ENCODE peak calls at places on chromosomes 3 and 15, in seven cellular contexts. U, S, V, X, L, A and J are unnamed samples. For H3K27me3, the result is how much of the 10 kb centered on the place peaks cover.

GRCh38 chr3:125110016-125110875 is 54.4 kb upstream of the HEG1 start:
- DNase-seq in L (no peak), X (peak), A (no peak), V (no peak), U (no peak), S (peak), J (no peak)

GRCh38 chr15:62795171-62795570 is 247.4 kb upstream of the TPM1 start:
- DNase-seq in L (no peak), A (no peak), S (no peak), V (no peak), X (no peak), U (no peak), J (no peak)

GRCh38 chr3:168847293-168847883 is 751.7 kb upstream of the GOLIM4 start:
- DNase-seq in A (no peak), L (no peak), V (no peak), U (no peak), S (peak), X (no peak), J (peak)

GRCh38 chr15:43749690-43750345 is 3.6 kb downstream of the PDIA3 start:
- DNase-seq in U (no peak), L (no peak), V (no peak), S (no peak), X (no peak), A (peak), J (no peak)

GRCh38 chr3:142027713-142028112 is 121.6 kb downstream of the TFDP2 start:
- DNase-seq in A (peak), V (no peak), U (no peak), L (no peak), X (no peak), S (no peak), J (peak)

GRCh38 chr15:78808550-78808949 is 2.7 kb downstream of the ADAMTS7 start:
- DNase-seq in L (no peak), A (no peak), U (no peak), X (no peak), V (no peak), S (peak), J (peak)

GRCh38 chr3:59751606-59752005 is 701.8 kb upstream of the CFAP20DC start:
- DNase-seq in A (no peak), X (no peak), V (no peak), U (no peak), L (no peak), S (no peak), J (no peak)

GRCh38 chr3:23875326-23875725 is 41.5 kb downstream of the NKIRAS1 start:
- DNase-seq in S (no peak), U (no peak), A (no peak), V (no peak), X (no peak), L (no peak), J (no peak)

GRCh38 chr15:89912674-89913396 is at the start of gene ARPIN:
- DNase-seq in V (peak), U (peak), S (peak), L (peak), X (peak), A (peak), J (peak)

GRCh38 chr3:45332901-45333407 is 55.4 kb upstream of the LARS2 start:
- DNase-seq in S (no peak), A (no peak), X (no peak), V (no peak), L (no peak), U (no peak), J (no peak)

GRCh38 chr3:38564631-38565338 is 68.6 kb downstream of the EXOG start:
- DNase-seq in S (no peak), A (no peak), X (no peak), V (no peak), L (peak), U (no peak), J (no peak)

GRCh38 chr3:152196782-152197181 is 71.9 kb upstream of the MBNL1 start:
- DNase-seq in X (no peak), U (no peak), V (no peak), L (no peak), S (no peak), A (no peak), J (no peak)

DNA sequence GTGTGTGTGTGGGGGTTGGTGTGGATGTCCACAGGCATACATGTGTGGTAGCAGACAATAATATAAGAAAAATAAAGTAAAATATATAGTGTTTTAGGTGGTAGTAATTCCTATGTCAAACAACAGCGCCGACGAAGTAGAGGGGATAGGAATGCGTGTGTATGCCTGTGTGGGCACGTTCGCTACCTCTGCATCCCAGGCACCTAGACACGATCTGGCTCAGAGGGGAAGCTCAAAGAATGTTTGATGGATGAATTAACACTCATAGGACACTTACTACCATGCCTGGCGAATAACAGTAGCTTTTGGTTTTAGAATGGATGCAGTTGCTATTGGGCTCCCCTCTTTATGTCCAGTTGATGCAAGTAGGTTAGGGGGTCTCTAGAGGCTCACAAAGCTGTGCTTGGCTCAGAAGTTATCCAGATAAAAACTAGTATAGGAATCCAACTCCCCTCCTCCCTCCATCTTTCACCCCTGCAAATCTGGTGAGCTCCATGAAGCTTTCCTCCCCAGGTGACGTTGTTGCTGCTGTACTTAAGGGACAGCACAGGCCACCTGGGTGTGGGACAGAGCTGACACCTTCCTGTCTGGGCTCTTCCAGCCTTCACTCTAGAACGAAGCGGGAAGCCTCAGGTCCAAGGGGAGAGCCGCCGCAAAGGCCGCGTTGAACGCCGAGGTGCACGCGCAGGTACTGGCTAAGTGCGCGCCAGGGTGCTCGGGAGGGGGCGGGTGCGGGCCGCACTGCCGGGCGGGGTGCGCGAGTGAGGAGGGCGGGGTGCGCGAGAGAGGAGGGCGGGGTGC is 192.6 kb upstream of the LYSMD4 start:
- DNase-seq in S (no peak), A (peak), U (peak), V (no peak), L (peak), X (peak), J (peak)
- H3K4me3 ChIP-seq in S (peak), A (peak), U (peak), V (peak), L (peak), X (peak), J (peak)

GRCh38 chr3:170908235-170909116 is at the start of gene EIF5A2:
- DNase-seq in X (peak), U (peak), V (peak), A (peak), S (peak), L (peak), J (peak)
- TF ChIP-seq POLR2A in X (peak), U (peak), V (peak), A (no peak), S (peak), L (no peak), J (no peak)

DNA sequence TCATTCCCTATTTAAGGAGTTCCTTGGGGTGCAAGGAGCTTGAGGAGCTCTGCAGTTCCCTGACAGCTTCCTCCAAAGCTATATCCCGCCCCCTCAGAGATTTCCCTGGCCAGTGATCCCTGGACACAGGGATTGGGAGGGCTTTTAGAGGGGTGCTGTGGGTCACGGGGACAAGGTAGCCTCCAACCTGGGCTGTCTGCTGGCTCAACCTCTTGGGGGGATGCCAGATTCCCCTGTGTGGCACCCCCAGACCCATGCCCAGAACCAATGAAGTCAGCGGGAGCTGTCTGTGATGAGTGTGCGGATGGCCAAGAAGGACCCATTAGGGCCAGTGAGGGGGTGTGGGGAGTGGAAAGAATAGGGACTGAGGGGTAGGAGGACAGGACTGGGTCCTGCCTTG is 21.0 kb upstream of the ATP2B2 start:
- DNase-seq in X (peak), L (no peak), S (no peak), V (no peak), U (no peak), A (no peak), J (no peak)
- H3K27me3 ChIP-seq in X (under half), L (under half), S (under half), V (under half), U (under half), A (under half), J (under half)

DNA sequence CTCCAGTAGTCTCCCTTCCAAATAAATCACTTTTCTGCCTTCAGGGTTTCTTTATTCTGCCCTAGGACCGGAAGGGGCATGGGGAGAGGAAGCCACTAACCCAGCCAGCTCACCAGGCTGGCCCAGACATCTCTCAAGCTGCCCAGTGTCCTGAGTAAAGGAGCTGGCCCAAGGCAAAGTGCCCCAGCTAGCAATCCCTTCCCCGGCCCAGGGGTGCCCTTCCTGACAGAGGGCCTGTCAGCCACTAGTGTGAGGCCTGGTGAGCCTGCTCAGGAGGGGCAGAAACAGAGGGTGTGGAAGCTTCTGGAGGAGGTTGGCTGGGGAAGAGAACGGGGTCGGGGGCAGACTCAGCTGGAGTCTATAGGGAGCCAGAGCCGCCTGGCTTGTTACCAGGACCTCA is 22.2 kb downstream of the SHF start:
- DNase-seq in V (no peak), A (no peak), L (no peak), S (no peak), U (no peak), X (no peak), J (no peak)
- H3K4me3 ChIP-seq in V (no peak), A (no peak), L (no peak), S (no peak), U (no peak), X (no peak), J (no peak)

GRCh38 chr3:155869664-155870063 is 786 bp upstream of the GMPS start:
- DNase-seq in X (no peak), L (no peak), V (no peak), U (no peak), S (no peak), A (no peak), J (no peak)

GRCh38 chr3:155870945-155871745 is 695 bp downstream of the GMPS start:
- DNase-seq in A (peak), V (peak), S (no peak), X (peak), L (peak), U (peak), J (peak)

GRCh38 chr3:155871746-155872158 is 1.3 kb downstream of the GMPS start:
- DNase-seq in L (no peak), A (no peak), X (no peak), S (peak), U (no peak), V (no peak), J (no peak)

GRCh38 chr3:155872904-155873646 is 2.6 kb downstream of the GMPS start:
- DNase-seq in U (no peak), L (no peak), S (no peak), X (no peak), V (no peak), A (no peak), J (no peak)

GRCh38 chr3:155870133-155870944 is at the start of gene GMPS:
- DNase-seq in U (peak), V (peak), L (peak), S (peak), A (peak), X (peak), J (peak)
- TF ChIP-seq POLR2A in U (peak), V (peak), L (peak), S (peak), A (no peak), X (peak), J (no peak)

GRCh38 chr3:137768361-137769320 is 4.5 kb downstream of the SOX14 start:
- DNase-seq in X (peak), A (no peak), L (no peak), S (no peak), V (no peak), U (no peak), J (no peak)
- H3K27me3 ChIP-seq in X (half or more), A (under half), L (half or more), S (half or more), V (half or more), U (half or more), J (under half)

GRCh38 chr15:41494922-41495735 is 1.5 kb downstream of the ITPKA start:
- DNase-seq in X (peak), S (no peak), V (no peak), A (no peak), L (no peak), U (no peak), J (peak)

GRCh38 chr15:41493205-41493901 is at the start of gene ITPKA:
- DNase-seq in V (peak), X (peak), S (peak), L (peak), A (peak), U (peak), J (peak)

GRCh38 chr15:41494190-41494921 is 682 bp downstream of the ITPKA start:
- DNase-seq in L (peak), U (no peak), X (peak), A (no peak), S (no peak), V (no peak), J (peak)

GRCh38 chr15:41493902-41494189 is 172 bp downstream of the ITPKA start:
- DNase-seq in V (no peak), X (no peak), A (no peak), U (no peak), L (no peak), S (no peak), J (no peak)

DNA sequence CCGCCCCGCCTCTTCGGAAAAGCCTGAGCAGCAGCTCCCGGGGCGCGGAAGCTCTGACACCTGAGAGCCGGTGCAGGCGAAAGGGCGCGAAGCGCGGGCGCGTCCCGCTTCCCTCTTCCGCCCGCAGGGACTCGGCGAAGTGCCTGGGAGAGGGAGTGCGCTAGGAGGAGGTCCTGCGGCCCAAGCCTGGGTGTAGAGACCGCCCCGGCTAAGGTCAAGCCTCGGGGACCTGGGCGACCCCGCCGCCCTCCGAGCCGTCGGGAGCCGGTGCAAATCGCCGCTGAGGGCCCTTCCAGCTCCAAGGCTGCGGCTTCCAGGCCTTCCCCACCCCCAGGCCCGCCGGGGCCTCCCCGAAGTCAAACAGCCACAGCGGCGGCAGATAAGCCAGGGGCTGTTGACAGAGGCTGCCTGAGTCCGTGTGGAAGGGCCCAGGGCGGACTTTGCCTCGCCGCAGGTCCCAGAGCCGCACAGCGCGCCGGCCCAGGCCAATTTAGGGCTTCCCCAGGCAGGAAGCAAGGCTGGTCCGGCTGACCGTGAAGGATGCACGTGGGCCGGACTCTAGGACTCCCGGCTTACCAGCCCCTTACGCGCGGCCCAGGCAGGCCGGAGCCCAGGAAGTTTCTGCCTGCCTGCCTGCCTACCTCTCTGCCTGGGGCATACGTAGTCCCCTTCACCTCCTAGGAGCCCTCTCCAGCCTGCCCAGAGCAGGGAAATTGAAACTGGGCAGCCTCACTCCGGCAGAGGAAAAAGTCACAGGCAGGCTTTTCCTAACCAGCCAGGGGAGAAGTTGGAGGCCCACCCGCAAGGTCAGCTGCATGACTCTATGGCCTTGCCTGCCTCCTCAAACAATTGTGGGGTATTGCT is 2.3 kb downstream of the ITPKA start:
- DNase-seq in X (peak), A (no peak), S (no peak), L (peak), U (no peak), V (no peak), J (no peak)
- H3K4me3 ChIP-seq in X (peak), A (peak), S (no peak), L (peak), U (no peak), V (peak), J (peak)